ENCODE peak calls at places on chromosomes 5 and 9, in nine cellular contexts. I, J, Y, A, S, K, E, W and C are unnamed samples.

GRCh38 chr5:142402752-142403318 is 78.0 kb upstream of the SPRY4 start:
- DNase-seq in I (no peak), J (no peak), Y (no peak), A (no peak), S (no peak), K (no peak), E (no peak), W (no peak), C (no peak)

GRCh38 chr5:155129513-155129880 is 115.9 kb downstream of the KIF4B start:
- DNase-seq in I (no peak), J (no peak), Y (no peak), A (no peak), S (no peak), K (no peak), E (no peak), W (no peak), C (no peak)

GRCh38 chr9:124869986-124870560 is 8.1 kb downstream of the ARPC5L start:
- DNase-seq in I (no peak), J (peak; percentile 28), Y (no peak), A (no peak), S (peak; percentile 35), K (no peak), E (no peak), W (no peak), C (no peak)

GRCh38 chr5:78537406-78537805 is 111.2 kb downstream of the LHFPL2 start:
- DNase-seq in I (no peak), J (no peak), Y (no peak), A (no peak), S (no peak), K (no peak), E (no peak), W (no peak), C (no peak)

GRCh38 chr9:83649080-83649479 is 26.1 kb downstream of the IDNK start:
- DNase-seq in I (no peak), J (peak; percentile 16), Y (peak; percentile 84), A (peak; percentile 76), S (peak; percentile 11), K (peak; percentile 74), E (peak; percentile 70), W (no peak), C (no peak)

GRCh38 chr9:130122465-130122864 is 49.7 kb upstream of the NCS1 start:
- DNase-seq in I (no peak), J (peak; percentile 47), Y (no peak), A (no peak), S (no peak), K (no peak), E (no peak), W (no peak), C (no peak)

GRCh38 chr9:78044189-78044588 is 12.6 kb upstream of the GNAQ start:
- DNase-seq in I (no peak), J (peak; percentile 93), Y (no peak), A (no peak), S (no peak), K (no peak), E (no peak), W (no peak), C (no peak)

GRCh38 chr9:132168347-132168746 is 6.5 kb downstream of the NTNG2 start:
- DNase-seq in I (no peak), J (no peak), Y (no peak), A (no peak), S (peak; percentile 58), K (no peak), E (no peak), W (no peak), C (no peak)

GRCh38 chr9:117415584-117415937 is 704 bp upstream of the ASTN2 start:
- DNase-seq in I (no peak), J (no peak), Y (no peak), A (no peak), S (no peak), K (no peak), E (no peak), W (no peak), C (no peak)

GRCh38 chr9:117138257-117138656 is 276.6 kb downstream of the ASTN2 start:
- DNase-seq in I (no peak), J (no peak), Y (no peak), A (no peak), S (no peak), K (no peak), E (no peak), W (no peak), C (no peak)

GRCh38 chr5:163580516-163580915 is 75.1 kb downstream of the MAT2B start:
- DNase-seq in I (no peak), J (peak; percentile 20), Y (no peak), A (no peak), S (no peak), K (no peak), E (no peak), W (no peak), C (no peak)

GRCh38 chr9:120456218-120456617 is 123.7 kb downstream of the CDK5RAP2 start:
- DNase-seq in I (no peak), J (no peak), Y (no peak), A (no peak), S (no peak), K (no peak), E (no peak), W (no peak), C (no peak)

GRCh38 chr5:169265888-169266287 is 35.1 kb downstream of the SLIT3 start:
- DNase-seq in I (no peak), J (no peak), Y (peak; percentile 29), A (peak; percentile 12), S (no peak), K (peak; percentile 30), E (no peak), W (no peak), C (no peak)

GRCh38 chr9:69809304-69809863 is 11.2 kb upstream of the CFAP95 start:
- DNase-seq in I (no peak), J (no peak), Y (peak; percentile 21), A (peak; percentile 33), S (no peak), K (peak; percentile 51), E (no peak), W (no peak), C (no peak)

GRCh38 chr9:121298689-121299112 is 30.7 kb downstream of the GSN start:
- DNase-seq in I (no peak), J (peak; percentile 17), Y (no peak), A (no peak), S (no peak), K (no peak), E (peak; percentile 11), W (no peak), C (no peak)

GRCh38 chr5:96151891-96152290 is 190.2 kb upstream of the ELL2 start:
- DNase-seq in I (no peak), J (no peak), Y (no peak), A (no peak), S (no peak), K (peak; percentile 10), E (no peak), W (no peak), C (no peak)

GRCh38 chr5:171201285-171201684 is 107.8 kb upstream of the TLX3 start:
- DNase-seq in I (no peak), J (peak; percentile 90), Y (peak; percentile 58), A (no peak), S (no peak), K (no peak), E (no peak), W (no peak), C (no peak)

GRCh38 chr5:164345173-164345572 is 839.8 kb downstream of the MAT2B start:
- DNase-seq in I (no peak), J (peak; percentile 97), Y (no peak), A (no peak), S (peak; percentile 86), K (no peak), E (no peak), W (no peak), C (no peak)

GRCh38 chr9:75889577-75889976 is 896 bp upstream of the PCSK5 start:
- DNase-seq in I (no peak), J (no peak), Y (peak; percentile 18), A (no peak), S (no peak), K (no peak), E (no peak), W (no peak), C (no peak)

GRCh38 chr5:117872798-117873368 is 1115.5 kb downstream of the DTWD2 start:
- DNase-seq in I (no peak), J (no peak), Y (peak; percentile 5), A (no peak), S (no peak), K (no peak), E (no peak), W (no peak), C (no peak)

GRCh38 chr5:104998169-104998568 is 1435.6 kb upstream of the NUDT12 start:
- DNase-seq in I (no peak), J (no peak), Y (no peak), A (no peak), S (no peak), K (no peak), E (no peak), W (no peak), C (no peak)

GRCh38 chr9:112361602-112362001 is 18.3 kb upstream of the HSDL2 start:
- DNase-seq in I (no peak), J (peak; percentile 48), Y (peak; percentile 18), A (peak; percentile 26), S (peak; percentile 36), K (peak; percentile 64), E (peak; percentile 53), W (no peak), C (no peak)

GRCh38 chr5:112693301-112693700 is 44.4 kb upstream of the APC start:
- DNase-seq in I (no peak), J (no peak), Y (no peak), A (no peak), S (no peak), K (no peak), E (no peak), W (no peak), C (no peak)

GRCh38 chr9:82606761-82607382 is 456.1 kb downstream of the RASEF start:
- DNase-seq in I (no peak), J (peak; percentile 76), Y (peak; percentile 53), A (peak; percentile 75), S (peak; percentile 62), K (peak; percentile 76), E (peak; percentile 45), W (no peak), C (no peak)

GRCh38 chr5:1006656-1007071 is 1.9 kb upstream of the NKD2 start:
- DNase-seq in I (no peak), J (no peak), Y (no peak), A (no peak), S (no peak), K (no peak), E (no peak), W (peak; percentile 60), C (no peak)